ENCODE peak calls at places on chromosome 15, in ten cellular contexts. A is fibroblast of lung; V is activated CD4-positive, alpha-beta memory T cell treated with anti-CD3 and anti-CD28 coated beads for 36 hours; P is suprapubic skin; O is testis; Z is T-cell; U is epithelial cell of esophagus; L is AG08396; D is neural progenitor cell; W is dermis microvascular lymphatic vessel endothelial cell. K is an unnamed sample.

GRCh38 chr15:51931638-51932037 is 39.9 kb downstream of the LEO1 start:
- DNase-seq in L (no peak), V (no peak), P (no peak), O (no peak), U (peak; percentile 85), D (no peak), Z (no peak), A (peak; percentile 29), W (no peak), K (no peak)

GRCh38 chr15:83112233-83112958 is 5.0 kb downstream of the TM6SF1 start:
- DNase-seq in A (peak; percentile 94), L (peak; percentile 92), W (peak; percentile 93), V (no peak), O (no peak), Z (no peak), U (no peak), P (no peak), D (no peak), K (no peak)

GRCh38 chr15:50262533-50262932 is 3.0 kb downstream of the HDC start:
- DNase-seq in Z (peak; percentile 19), U (no peak), W (no peak), P (no peak), L (no peak), A (no peak), D (no peak), O (no peak), V (peak; percentile 83), K (no peak)

GRCh38 chr15:91593653-91594052 is 259.9 kb upstream of the SLCO3A1 start:
- DNase-seq in V (no peak), Z (no peak), P (no peak), A (no peak), D (no peak), O (no peak), U (no peak), L (no peak), W (no peak), K (no peak)

GRCh38 chr15:48250640-48251076 is 44.6 kb downstream of the SLC12A1 start:
- DNase-seq in V (peak; percentile 12), O (peak; percentile 49), W (peak; percentile 23), Z (no peak), P (no peak), A (peak; percentile 81), D (peak; percentile 70), L (peak; percentile 58), U (peak; percentile 79), K (peak; percentile 54)

GRCh38 chr15:98322551-98322950 is 325.8 kb upstream of the IGF1R start:
- DNase-seq in A (no peak), L (no peak), Z (no peak), P (no peak), V (no peak), W (no peak), D (no peak), U (peak; percentile 51), O (no peak), K (no peak)

GRCh38 chr15:81410318-81410753 is 36.3 kb upstream of the TMC3 start:
- DNase-seq in O (peak; percentile 95), U (peak; percentile 95), Z (no peak), V (peak; percentile 11), W (peak; percentile 47), D (peak; percentile 84), A (peak; percentile 56), P (peak; percentile 84), L (peak; percentile 53), K (peak; percentile 60)

GRCh38 chr15:51403072-51403878 is 61.8 kb downstream of the GLDN start:
- DNase-seq in A (peak; percentile 36), U (peak; percentile 50), D (peak; percentile 46), V (no peak), W (peak; percentile 7), O (no peak), Z (no peak), L (peak; percentile 50), P (no peak), K (no peak)

GRCh38 chr15:61479601-61480000 is 250.5 kb upstream of the RORA start:
- DNase-seq in U (peak; percentile 19), D (no peak), L (no peak), Z (no peak), W (no peak), O (no peak), A (peak; percentile 16), P (no peak), V (no peak), K (no peak)

GRCh38 chr15:77440378-77440999 is 19.8 kb downstream of the HMG20A start:
- DNase-seq in W (no peak), U (peak; percentile 52), D (no peak), P (no peak), Z (no peak), O (no peak), L (peak; percentile 17), A (peak; percentile 80), V (no peak), K (no peak)

GRCh38 chr15:93477188-93477587 is 388.2 kb upstream of the RGMA start:
- DNase-seq in D (peak; percentile 90), V (no peak), P (no peak), L (no peak), U (peak; percentile 7), Z (no peak), O (no peak), W (no peak), A (no peak), K (peak; percentile 97)

GRCh38 chr15:37221671-37222207 is 121.4 kb upstream of the MEIS2 start:
- DNase-seq in U (no peak), L (no peak), P (no peak), A (no peak), D (no peak), O (no peak), W (no peak), Z (no peak), V (no peak), K (no peak)

GRCh38 chr15:62781081-62781497 is 261.5 kb upstream of the TPM1 start:
- DNase-seq in V (no peak), O (no peak), D (peak; percentile 28), P (no peak), W (no peak), L (no peak), A (peak; percentile 40), Z (no peak), U (no peak), K (no peak)

GRCh38 chr15:89820651-89821611 is 6.3 kb upstream of the ANPEP start:
- DNase-seq in A (peak; percentile 76), L (peak; percentile 53), Z (no peak), O (no peak), V (no peak), W (peak; percentile 65), U (peak; percentile 62), P (no peak), D (no peak), K (no peak)

GRCh38 chr15:75346796-75347221 is at the start of gene NEIL1:
- DNase-seq in W (peak; percentile 6), P (no peak), U (peak; percentile 49), O (no peak), D (peak; percentile 18), A (no peak), Z (no peak), V (no peak), L (no peak), K (no peak)

K was measured in iPS DF 19.7.